ENCODE peak calls at places on chromosomes 6 and 20, in four cellular contexts. P, Z, S and W are unnamed samples.

GRCh38 chr20:34716921-34717229 is 12.7 kb downstream of the TP53INP2 start:
- DNase-seq in Z (no peak), P (no peak), S (no peak), W (no peak)

GRCh38 chr6:3813150-3813780 is 35.9 kb upstream of the FAM50B start:
- DNase-seq in S (peak), P (peak), Z (no peak), W (no peak)

GRCh38 chr20:33808388-33808787 is 2.8 kb upstream of the CHMP4B start:
- DNase-seq in S (no peak), Z (no peak), P (no peak), W (no peak)

GRCh38 chr6:134308800-134309199 is 9.1 kb downstream of the SGK1 start:
- DNase-seq in Z (no peak), S (no peak), P (no peak), W (no peak)

GRCh38 chr6:132669690-132670291 is 10.8 kb upstream of the TAAR1 start:
- DNase-seq in S (peak), Z (no peak), P (peak), W (peak)

GRCh38 chr6:28343898-28344677 is 5.7 kb upstream of the ZKSCAN3 start:
- DNase-seq in P (peak), S (no peak), Z (no peak), W (no peak)

GRCh38 chr20:32028647-32029372 is 18.6 kb downstream of the CCM2L start:
- DNase-seq in S (peak), Z (no peak), P (no peak), W (peak)

GRCh38 chr6:154343473-154344308 is 12.9 kb downstream of the IPCEF1 start:
- DNase-seq in Z (no peak), P (peak), S (no peak), W (no peak)

GRCh38 chr6:108193120-108193519 is 27.3 kb downstream of the NR2E1 start:
- DNase-seq in Z (no peak), S (no peak), P (no peak), W (no peak)

GRCh38 chr6:71579902-71580301 is 291.3 kb downstream of the OGFRL1 start:
- DNase-seq in P (no peak), S (no peak), Z (no peak), W (no peak)

GRCh38 chr6:150033197-150033771 is 8.0 kb upstream of the RAET1L start:
- DNase-seq in S (no peak), P (no peak), Z (no peak), W (no peak)

GRCh38 chr20:50794846-50795634 is at the start of gene BCAS4:
- DNase-seq in P (peak), S (peak), Z (no peak), W (peak)

GRCh38 chr6:134640975-134641429 is 308.9 kb downstream of the ALDH8A1 start:
- DNase-seq in S (peak), P (peak), Z (peak), W (peak)

GRCh38 chr6:107114872-107115694 is at the start of gene BEND3:
- DNase-seq in P (peak), Z (no peak), S (no peak), W (peak)

GRCh38 chr6:57068066-57068465 is 21.6 kb downstream of the KIAA1586 start:
- DNase-seq in P (no peak), S (no peak), Z (no peak), W (no peak)

GRCh38 chr6:14799928-14800327 is 445.9 kb upstream of the JARID2 start:
- DNase-seq in Z (peak), S (peak), P (peak), W (peak)

GRCh38 chr6:133411757-133412156 is 170.6 kb downstream of the EYA4 start:
- DNase-seq in P (no peak), Z (no peak), S (no peak), W (no peak)

GRCh38 chr6:24743265-24743943 is 24.4 kb upstream of the C6orf62 start:
- DNase-seq in S (no peak), P (peak), Z (peak), W (no peak)

GRCh38 chr6:142167472-142167871 is 20.4 kb downstream of the VTA1 start:
- DNase-seq in S (no peak), Z (no peak), P (no peak), W (no peak)

GRCh38 chr6:15305496-15305895 is 59.6 kb downstream of the JARID2 start:
- DNase-seq in Z (no peak), P (no peak), S (no peak), W (no peak)

GRCh38 chr6:33142501-33142900 is 49.8 kb downstream of the COL11A2 start:
- DNase-seq in S (no peak), P (no peak), Z (no peak), W (no peak)

GRCh38 chr6:13559251-13559650 is 15.2 kb upstream of the SIRT5 start:
- DNase-seq in S (peak), P (no peak), Z (no peak), W (peak)

GRCh38 chr6:148289153-148289552 is 53.5 kb upstream of the SASH1 start:
- DNase-seq in P (no peak), S (no peak), Z (no peak), W (no peak)

GRCh38 chr6:67790569-67790968 is 844.5 kb upstream of the ADGRB3 start:
- DNase-seq in S (no peak), Z (no peak), P (no peak), W (peak)

GRCh38 chr6:148192310-148192709 is 150.3 kb upstream of the SASH1 start:
- DNase-seq in S (no peak), P (no peak), Z (no peak), W (no peak)

GRCh38 chr20:58871533-58872102 is 19.1 kb downstream of the GNAS start:
- DNase-seq in P (no peak), Z (no peak), S (no peak), W (no peak)

GRCh38 chr6:118680452-118681095 is 29.2 kb upstream of the CEP85L start:
- DNase-seq in Z (no peak), S (no peak), P (peak), W (no peak)

DNA sequence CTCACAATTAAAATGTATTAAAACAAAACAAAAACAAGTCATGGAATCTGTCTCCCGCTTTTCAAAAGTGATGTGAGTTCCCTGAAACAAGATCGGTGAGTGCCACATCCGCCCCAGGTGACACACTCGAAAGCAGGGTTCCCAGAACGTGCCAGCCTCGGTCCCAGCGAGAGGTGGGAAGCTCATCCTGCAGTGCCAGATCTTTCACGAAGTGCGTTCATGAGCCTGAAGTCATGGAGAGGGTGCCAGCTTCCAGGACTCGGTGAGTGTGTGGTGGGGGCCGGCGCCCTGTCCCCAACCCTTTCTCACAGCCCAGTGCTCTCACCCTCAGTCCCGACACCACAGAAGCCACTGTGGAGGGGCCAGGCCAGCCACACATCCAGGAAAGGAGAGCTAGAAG is 127.4 kb downstream of the WDR27 start:
- DNase-seq in Z (no peak), S (no peak), P (no peak), W (no peak)
- TF ChIP-seq NFIC in Z (no peak), S (no peak), P (no peak), W (no peak)

GRCh38 chr20:42635699-42636411 is 553.9 kb downstream of the PTPRT start:
- DNase-seq in S (no peak), Z (no peak), P (no peak), W (no peak)
- TF ChIP-seq ZBTB33 in S (no peak), Z (no peak), P (no peak), W (no peak)

DNA sequence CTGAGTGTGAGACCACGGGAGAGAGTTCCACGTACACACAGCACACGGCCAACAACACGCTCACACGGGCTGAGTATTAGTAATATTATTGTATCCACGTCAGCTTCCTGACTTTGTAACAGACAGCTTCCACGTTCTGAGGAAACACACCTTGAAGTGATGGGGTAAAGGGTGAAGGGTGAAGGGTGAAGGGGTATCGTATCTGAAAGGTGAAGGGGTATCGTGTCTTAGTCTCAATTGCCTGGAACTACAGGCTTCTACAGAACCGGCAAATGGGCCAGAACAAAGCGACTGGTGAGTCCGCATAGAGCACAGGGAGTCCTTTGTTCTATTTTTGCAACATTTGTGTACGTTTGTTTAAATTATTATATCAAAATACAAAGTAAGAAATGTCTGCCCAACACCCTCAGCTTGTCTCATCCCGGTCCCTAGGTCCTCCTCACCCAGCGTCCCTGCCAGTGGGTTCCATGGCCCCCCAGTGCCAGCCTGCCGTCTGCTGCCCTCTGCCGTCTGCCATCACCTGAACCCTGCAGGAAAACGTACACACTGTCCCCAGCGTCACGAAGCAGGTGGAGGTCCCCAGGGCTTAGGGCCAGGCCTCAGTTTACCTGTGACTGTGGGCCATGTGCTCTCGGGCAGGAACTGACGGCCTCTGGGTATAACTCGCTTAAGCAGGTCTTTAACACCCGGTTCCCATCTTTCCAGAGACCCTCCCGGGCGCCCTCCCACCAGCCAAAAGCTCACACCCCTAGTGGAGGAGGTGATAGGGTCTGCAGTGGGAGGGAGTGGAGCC is 4.4 kb upstream of the HELZ2 start:
- DNase-seq in P (no peak), S (no peak), Z (no peak), W (no peak)
- TF ChIP-seq CTCF in P (no peak), S (peak), Z (peak), W (no peak)

DNA sequence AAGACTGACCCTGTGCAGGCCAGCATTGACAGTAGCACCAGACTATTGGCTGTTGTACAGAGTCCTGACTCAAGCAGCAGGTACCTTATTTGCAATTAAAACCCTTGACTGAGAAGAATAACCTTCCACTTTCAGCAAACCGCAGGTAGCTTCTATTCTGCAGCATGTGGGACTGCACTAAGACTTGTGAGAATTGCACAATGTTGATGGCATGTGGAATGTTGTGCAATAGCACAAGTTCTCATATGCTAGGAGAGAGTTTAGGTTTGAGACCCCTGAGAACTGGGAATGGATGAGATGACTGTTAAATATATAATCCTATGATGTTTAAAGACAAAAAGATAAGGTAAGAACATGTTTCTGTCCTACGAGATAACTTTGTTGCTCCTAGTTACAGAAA is 194.5 kb downstream of the OTOR start:
- DNase-seq in P (no peak), S (peak), Z (no peak), W (no peak)
- TF ChIP-seq NFIC in P (no peak), S (no peak), Z (no peak), W (no peak)